ENCODE peak calls at places on chromosomes 6 and 20, in six cellular contexts. V is K562, Q is transverse colon, Z is H1, S is sigmoid colon, J is SK-N-SH. M is an unnamed sample.

GRCh38 chr6:152087096-152087495 is 279.6 kb downstream of the ESR1 start:
- DNase-seq in S (no peak), J (no peak), Q (no peak), V (no peak), Z (no peak), M (no peak)

GRCh38 chr20:31861346-31862156 is 8.8 kb downstream of the DUSP15 start:
- DNase-seq in Q (peak; percentile 61), S (no peak), J (peak; percentile 99), V (peak; percentile 96), Z (peak; percentile 88), M (peak; percentile 58)

GRCh38 chr6:163287626-163288025 is 126.9 kb upstream of the QKI start:
- DNase-seq in V (no peak), Z (no peak), J (no peak), Q (no peak), S (no peak), M (no peak)

GRCh38 chr20:52766645-52767435 is 205.3 kb upstream of the TSHZ2 start:
- DNase-seq in S (no peak), Z (no peak), Q (no peak), J (no peak), V (no peak), M (no peak)

GRCh38 chr6:106069478-106069877 is 16.7 kb upstream of the PRDM1 start:
- DNase-seq in J (peak; percentile 36), S (no peak), Z (no peak), V (no peak), Q (no peak), M (peak; percentile 48)

GRCh38 chr6:122400467-122401089 is 1.1 kb downstream of the HSF2 start:
- DNase-seq in V (no peak), J (no peak), Q (no peak), Z (no peak), S (no peak), M (no peak)

GRCh38 chr6:148999921-149000589 is 253.2 kb downstream of the UST start:
- DNase-seq in J (no peak), Z (peak; percentile 7), S (peak; percentile 81), Q (peak; percentile 26), V (no peak), M (peak; percentile 38)

GRCh38 chr6:16292942-16293341 is 54.6 kb downstream of the GMPR start:
- DNase-seq in S (no peak), Q (no peak), V (no peak), J (no peak), Z (no peak), M (no peak)

GRCh38 chr6:36269834-36270705 is at the start of gene PNPLA1:
- DNase-seq in S (no peak), Z (peak; percentile 52), V (no peak), Q (no peak), J (no peak), M (no peak)

GRCh38 chr6:4550227-4550597 is 226.0 kb upstream of the CDYL start:
- DNase-seq in Q (no peak), S (no peak), Z (no peak), J (no peak), V (peak; percentile 29), M (no peak)

GRCh38 chr6:166624275-166624674 is 2.8 kb downstream of the RPS6KA2 start:
- DNase-seq in V (no peak), S (peak; percentile 79), Q (no peak), J (no peak), Z (no peak), M (no peak)

GRCh38 chr20:23118144-23118543 is 32.0 kb upstream of the CD93 start:
- DNase-seq in V (no peak), Q (no peak), S (peak; percentile 30), J (no peak), Z (no peak), M (no peak)

GRCh38 chr20:51462566-51463276 is 79.8 kb downstream of the NFATC2 start:
- DNase-seq in J (peak; percentile 59), Z (no peak), S (peak; percentile 92), Q (peak; percentile 55), V (no peak), M (no peak)

GRCh38 chr6:33725891-33726673 is 14.6 kb upstream of the UQCC2 start:
- DNase-seq in S (no peak), Q (no peak), Z (no peak), J (no peak), V (no peak), M (no peak)

GRCh38 chr20:32017711-32018251 is 7.5 kb downstream of the CCM2L start:
- DNase-seq in V (peak; percentile 63), J (peak; percentile 72), S (no peak), Z (peak; percentile 85), Q (peak; percentile 54), M (peak; percentile 72)

GRCh38 chr6:158191032-158191431 is 22.9 kb downstream of the GTF2H5 start:
- DNase-seq in V (no peak), J (no peak), S (no peak), Z (no peak), Q (no peak), M (no peak)

GRCh38 chr6:135162678-135163439 is 18.2 kb upstream of the MYB start:
- DNase-seq in S (no peak), Q (peak; percentile 49), Z (peak; percentile 93), J (peak; percentile 50), V (peak; percentile 72), M (peak; percentile 40)

GRCh38 chr20:63102720-63103375 is 96.1 kb upstream of the BHLHE23 start:
- DNase-seq in Q (peak; percentile 44), S (peak; percentile 81), V (no peak), J (peak; percentile 61), Z (no peak), M (peak; percentile 29)

GRCh38 chr20:59400666-59401065 is 100.3 kb downstream of the EDN3 start:
- DNase-seq in Q (no peak), V (no peak), Z (no peak), J (no peak), S (no peak), M (no peak)

GRCh38 chr20:53937330-53937729 is 133.1 kb downstream of the BCAS1 start:
- DNase-seq in V (peak; percentile 35), J (no peak), S (no peak), Z (peak; percentile 17), Q (no peak), M (no peak)

GRCh38 chr6:329888-330691 is 37.8 kb downstream of the DUSP22 start:
- DNase-seq in Q (no peak), S (peak; percentile 78), V (peak; percentile 48), Z (no peak), J (peak; percentile 45), M (no peak)

GRCh38 chr6:16397623-16398022 is 159.2 kb downstream of the GMPR start:
- DNase-seq in Q (no peak), J (no peak), V (no peak), Z (no peak), S (no peak), M (no peak)

GRCh38 chr6:38524436-38525145 is 115.1 kb downstream of the BTBD9 start:
- DNase-seq in Q (no peak), S (no peak), J (no peak), Z (no peak), V (no peak), M (no peak)

GRCh38 chr6:136108591-136108990 is 141.5 kb downstream of the MTFR2 start:
- DNase-seq in Q (no peak), S (no peak), Z (no peak), V (no peak), J (no peak), M (no peak)

GRCh38 chr6:70108230-70108629 is 194.7 kb downstream of the COL9A1 start:
- DNase-seq in S (no peak), Q (no peak), J (peak; percentile 28), Z (no peak), V (peak; percentile 36), M (no peak)

GRCh38 chr6:159110013-159110412 is 59.2 kb upstream of the FNDC1 start:
- DNase-seq in Q (no peak), V (peak; percentile 49), S (no peak), J (peak; percentile 55), Z (peak; percentile 73), M (peak; percentile 31)

GRCh38 chr20:19688031-19688806 is 69.8 kb upstream of the RIN2 start:
- DNase-seq in Z (peak; percentile 64), J (peak; percentile 47), S (peak; percentile 76), Q (peak; percentile 78), V (peak; percentile 5), M (peak; percentile 81)

GRCh38 chr6:53100561-53100960 is 35.4 kb downstream of the FBXO9 start:
- DNase-seq in Z (no peak), Q (no peak), V (no peak), J (no peak), S (no peak), M (no peak)

GRCh38 chr6:35024601-35025054 is 116.5 kb downstream of the TCP11 start:
- DNase-seq in J (peak; percentile 74), Q (peak; percentile 56), Z (no peak), S (no peak), V (peak; percentile 81), M (peak; percentile 47)
- TF ChIP-seq EP300 in J (no peak), Q (no peak), Z (no peak), S (no peak), V (no peak), M (no peak)

DNA sequence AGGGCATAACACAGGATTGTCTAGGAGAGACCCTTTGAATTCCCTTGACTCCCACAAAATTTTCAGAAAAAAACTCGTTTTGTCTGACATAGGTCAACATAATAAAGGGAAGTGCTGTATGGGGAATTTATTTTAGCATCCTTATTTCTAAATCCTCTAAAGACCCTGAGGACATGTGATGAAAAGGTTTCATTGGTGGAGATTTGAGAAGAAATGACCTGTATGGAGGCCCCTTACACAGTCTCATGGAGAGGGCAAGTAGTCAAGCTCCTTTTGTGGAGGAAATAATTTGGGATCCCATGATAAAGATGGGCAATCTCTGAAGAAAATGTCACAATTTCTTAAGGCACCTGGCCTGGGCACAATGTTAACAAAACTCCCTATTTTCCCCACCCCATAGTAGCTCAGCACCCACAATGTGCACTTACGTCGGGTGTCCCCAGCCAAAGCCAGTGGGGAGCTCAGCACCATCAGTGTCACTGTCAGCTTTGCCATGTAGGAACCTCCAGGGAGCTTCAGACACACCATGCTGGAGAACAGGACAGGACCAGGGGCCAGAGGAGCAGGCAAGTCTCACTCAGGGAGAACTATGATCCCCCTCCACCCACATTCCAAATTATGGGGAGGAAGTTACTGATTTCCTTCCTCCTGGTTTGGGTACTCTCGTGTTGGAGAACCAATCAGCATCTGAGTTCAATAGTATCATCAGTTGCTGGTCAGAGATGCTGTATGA is at the start of gene HLA-DRB5:
- DNase-seq in V (no peak), Z (no peak), J (no peak), S (peak; percentile 56), Q (peak; percentile 15), M (peak; percentile 34)
- TF ChIP-seq POLR2AphosphoS5 in V (no peak), Z (no peak), J (no peak), S (peak; percentile 47), Q (no peak), M (no peak)

GRCh38 chr20:14098261-14098660 is 102.9 kb downstream of the MACROD2 start:
- DNase-seq in S (no peak), Q (no peak), Z (no peak), J (no peak), V (no peak), M (no peak)

DNA sequence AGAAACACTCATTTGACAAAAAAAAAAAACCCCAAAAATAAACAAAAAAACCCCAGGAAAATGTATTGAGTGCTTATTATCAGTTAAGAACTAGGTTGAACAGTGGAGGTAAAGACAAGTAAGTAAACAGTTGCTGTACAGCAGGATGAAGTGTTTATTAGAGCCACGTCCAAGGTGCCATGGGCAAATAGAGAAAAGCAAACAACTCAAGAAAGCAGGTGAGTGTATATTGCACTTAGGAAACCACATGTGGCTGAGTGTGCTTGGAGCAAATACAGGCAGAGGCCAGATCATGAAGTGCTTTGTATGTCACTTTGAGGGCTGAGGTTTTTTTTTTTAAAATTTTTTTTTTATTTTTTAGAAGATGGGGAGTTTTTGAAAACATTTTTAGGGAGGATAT is 98.3 kb downstream of the MACROD2 start:
- DNase-seq in J (no peak), Z (no peak), S (no peak), Q (no peak), V (no peak), M (peak; percentile 41)
- TF ChIP-seq EP300 in J (no peak), Z (no peak), S (no peak), Q (no peak), V (no peak), M (no peak)

GRCh38 chr20:44692932-44693476 is 22.2 kb upstream of the CCN5 start:
- DNase-seq in Q (peak; percentile 22), S (peak; percentile 91), V (no peak), Z (no peak), J (no peak), M (peak; percentile 33)
- TF ChIP-seq POLR2AphosphoS5 in Q (peak; percentile 39), S (peak; percentile 80), V (no peak), Z (no peak), J (peak; percentile 63), M (peak; percentile 25)